ENCODE peak calls at places on chromosomes 2 and 18, in four cellular contexts. One of them, this sample, is unnamed.

GRCh38 chr2:191001032-191001431 is 12.9 kb downstream of the STAT1 start:
- DNase-seq in GM12878: no peak
- DNase-seq in K562: no peak
- DNase-seq in HL-60: no peak
- DNase-seq in this sample: no peak

GRCh38 chr18:48613589-48613988 is 74.8 kb downstream of the CTIF start:
- DNase-seq in GM12878: no peak
- DNase-seq in K562: no peak
- DNase-seq in HL-60: no peak
- DNase-seq in this sample: no peak

GRCh38 chr2:40282428-40282827 is 169.5 kb downstream of the SLC8A1 start:
- DNase-seq in GM12878: peak
- DNase-seq in K562: no peak
- DNase-seq in HL-60: no peak
- DNase-seq in this sample: no peak

GRCh38 chr2:230602562-230603230 is 109.9 kb upstream of the CAB39 start:
- DNase-seq in GM12878: no peak
- DNase-seq in K562: no peak
- DNase-seq in HL-60: peak
- DNase-seq in this sample: peak

GRCh38 chr2:102027036-102027702 is 35.4 kb downstream of the IL1R2 start:
- DNase-seq in GM12878: no peak
- DNase-seq in K562: no peak
- DNase-seq in HL-60: no peak
- DNase-seq in this sample: no peak

GRCh38 chr2:108220942-108221541 is 18.7 kb upstream of the SULT1C3 start:
- DNase-seq in GM12878: no peak
- DNase-seq in K562: no peak
- DNase-seq in HL-60: no peak
- DNase-seq in this sample: no peak

GRCh38 chr2:79855264-79856006 is 342.6 kb downstream of the CTNNA2 start:
- DNase-seq in GM12878: no peak
- DNase-seq in K562: no peak
- DNase-seq in HL-60: no peak
- DNase-seq in this sample: no peak

GRCh38 chr2:83103602-83104001 is 1355.5 kb downstream of the SUCLG1 start:
- DNase-seq in GM12878: no peak
- DNase-seq in K562: no peak
- DNase-seq in HL-60: no peak
- DNase-seq in this sample: no peak

GRCh38 chr2:218860950-218861381 is 1.4 kb downstream of the WNT6 start:
- DNase-seq in GM12878: no peak
- DNase-seq in K562: peak
- DNase-seq in HL-60: no peak
- DNase-seq in this sample: peak

GRCh38 chr2:96638144-96639121 is at the start of gene KANSL3:
- DNase-seq in GM12878: peak
- DNase-seq in K562: peak
- DNase-seq in HL-60: peak
- DNase-seq in this sample: peak

GRCh38 chr18:27276886-27277285 is 91.8 kb upstream of the CHST9 start:
- DNase-seq in GM12878: no peak
- DNase-seq in K562: no peak
- DNase-seq in HL-60: no peak
- DNase-seq in this sample: no peak

GRCh38 chr2:59824314-59824713 is 729.1 kb downstream of the BCL11A start:
- DNase-seq in GM12878: no peak
- DNase-seq in K562: no peak
- DNase-seq in HL-60: no peak
- DNase-seq in this sample: no peak

GRCh38 chr2:25295654-25296053 is 46.1 kb downstream of the DNMT3A start:
- DNase-seq in GM12878: no peak
- DNase-seq in K562: no peak
- DNase-seq in HL-60: no peak
- DNase-seq in this sample: no peak

GRCh38 chr2:240077442-240077841 is 24.1 kb upstream of the OR6B3 start:
- DNase-seq in GM12878: no peak
- DNase-seq in K562: no peak
- DNase-seq in HL-60: no peak
- DNase-seq in this sample: no peak

GRCh38 chr18:48577478-48578190 is 38.8 kb downstream of the CTIF start:
- DNase-seq in GM12878: no peak
- DNase-seq in K562: no peak
- DNase-seq in HL-60: no peak
- DNase-seq in this sample: no peak

GRCh38 chr18:14124689-14125088 is 7.5 kb downstream of the ZNF519 start:
- DNase-seq in GM12878: no peak
- DNase-seq in K562: no peak
- DNase-seq in HL-60: no peak
- DNase-seq in this sample: no peak

GRCh38 chr2:171185941-171186340 is 25.2 kb upstream of the TLK1 start:
- DNase-seq in GM12878: no peak
- DNase-seq in K562: no peak
- DNase-seq in HL-60: no peak
- DNase-seq in this sample: no peak

GRCh38 chr2:85790032-85790431 is 36.2 kb downstream of the ATOH8 start:
- DNase-seq in GM12878: no peak
- DNase-seq in K562: no peak
- DNase-seq in HL-60: no peak
- DNase-seq in this sample: no peak

GRCh38 chr2:106163948-106164580 is 30.0 kb downstream of the UXS1 start:
- DNase-seq in GM12878: no peak
- DNase-seq in K562: no peak
- DNase-seq in HL-60: no peak
- DNase-seq in this sample: no peak

DNA sequence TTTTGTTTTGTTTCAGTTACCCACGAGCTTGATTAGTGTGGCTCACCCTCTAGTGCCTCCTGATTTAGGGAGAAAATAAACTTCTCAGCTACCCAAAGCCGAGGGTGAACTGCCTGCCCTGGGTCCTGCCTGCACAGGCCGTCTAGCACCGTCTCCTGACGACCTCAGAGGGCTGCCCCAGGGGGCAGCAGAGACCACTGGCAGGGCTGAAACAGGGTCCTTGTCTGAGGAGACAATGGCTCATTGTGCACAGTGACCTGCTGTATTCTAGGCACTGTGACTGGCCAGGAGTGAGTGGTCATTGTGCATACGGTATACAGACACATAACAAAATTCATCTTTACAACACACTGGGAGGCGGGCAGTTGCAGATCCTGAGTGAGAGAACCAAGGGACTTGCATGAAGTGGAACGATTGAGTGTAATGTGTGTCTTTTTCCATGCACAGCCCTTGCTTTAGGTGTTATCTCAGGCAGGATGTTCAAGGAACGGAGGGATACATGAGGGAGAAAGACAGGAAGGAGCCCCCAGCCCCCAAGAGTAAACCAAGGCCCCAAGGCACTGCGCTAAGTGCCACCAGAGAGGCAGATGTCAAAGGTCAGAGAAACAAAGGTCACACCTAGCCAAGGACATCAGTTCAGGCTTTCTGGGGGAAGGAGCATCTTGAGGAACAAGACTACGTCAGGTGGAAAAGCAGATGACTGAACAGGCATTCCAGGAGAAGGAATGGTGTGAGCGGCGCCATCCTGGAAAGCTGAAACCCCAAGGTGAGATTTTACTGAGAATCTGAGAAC is 421.3 kb downstream of the LPIN1 start:
- DNase-seq in GM12878: no peak
- DNase-seq in K562: no peak
- DNase-seq in HL-60: no peak
- DNase-seq in this sample: no peak
- TF ChIP-seq SPI1 in GM12878: no peak
- TF ChIP-seq SPI1 in K562: no peak
- TF ChIP-seq SPI1 in HL-60: no peak
- TF ChIP-seq SPI1 in this sample: no peak

GRCh38 chr2:41879367-41879871 is 168.4 kb upstream of the PKDCC start:
- DNase-seq in GM12878: no peak
- DNase-seq in K562: no peak
- DNase-seq in HL-60: no peak
- DNase-seq in this sample: no peak
- TF ChIP-seq SPI1 in GM12878: no peak
- TF ChIP-seq SPI1 in K562: no peak
- TF ChIP-seq SPI1 in HL-60: no peak
- TF ChIP-seq SPI1 in this sample: no peak

DNA sequence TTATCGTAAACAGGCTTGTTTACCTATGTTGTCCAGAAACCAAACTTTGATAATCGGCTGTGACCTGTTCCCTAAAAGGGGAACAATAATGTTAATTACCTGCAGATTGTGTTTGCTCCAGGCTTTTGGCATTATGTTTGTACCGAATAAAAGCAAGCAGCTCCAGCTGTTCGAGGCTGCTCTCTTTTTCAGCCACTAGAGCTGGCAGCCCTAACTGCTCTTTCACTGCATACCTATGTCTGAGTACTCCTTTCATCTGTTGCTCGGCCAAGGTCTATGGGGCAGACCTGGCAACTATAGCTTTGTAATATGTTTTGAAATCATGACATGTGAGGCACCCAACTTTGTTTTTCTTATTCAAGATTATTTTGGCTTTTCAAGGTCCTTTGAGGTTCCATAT is 77.8 kb upstream of the EHBP1 start:
- DNase-seq in GM12878: no peak
- DNase-seq in K562: no peak
- DNase-seq in HL-60: no peak
- DNase-seq in this sample: no peak
- TF ChIP-seq SPI1 in GM12878: no peak
- TF ChIP-seq SPI1 in K562: no peak
- TF ChIP-seq SPI1 in HL-60: no peak
- TF ChIP-seq SPI1 in this sample: no peak

GRCh38 chr2:227423633-227424499 is 36.1 kb upstream of the SCYGR1 start:
- DNase-seq in GM12878: no peak
- DNase-seq in K562: no peak
- DNase-seq in HL-60: no peak
- DNase-seq in this sample: no peak

GRCh38 chr2:227414846-227415245 is 27.1 kb upstream of the SCYGR1 start:
- DNase-seq in GM12878: no peak
- DNase-seq in K562: no peak
- DNase-seq in HL-60: no peak
- DNase-seq in this sample: no peak

GRCh38 chr2:227416669-227417068 is 28.9 kb upstream of the SCYGR1 start:
- DNase-seq in GM12878: no peak
- DNase-seq in K562: no peak
- DNase-seq in HL-60: no peak
- DNase-seq in this sample: no peak

GRCh38 chr2:227415538-227416424 is 28.0 kb upstream of the SCYGR1 start:
- DNase-seq in GM12878: no peak
- DNase-seq in K562: no peak
- DNase-seq in HL-60: peak
- DNase-seq in this sample: no peak

DNA sequence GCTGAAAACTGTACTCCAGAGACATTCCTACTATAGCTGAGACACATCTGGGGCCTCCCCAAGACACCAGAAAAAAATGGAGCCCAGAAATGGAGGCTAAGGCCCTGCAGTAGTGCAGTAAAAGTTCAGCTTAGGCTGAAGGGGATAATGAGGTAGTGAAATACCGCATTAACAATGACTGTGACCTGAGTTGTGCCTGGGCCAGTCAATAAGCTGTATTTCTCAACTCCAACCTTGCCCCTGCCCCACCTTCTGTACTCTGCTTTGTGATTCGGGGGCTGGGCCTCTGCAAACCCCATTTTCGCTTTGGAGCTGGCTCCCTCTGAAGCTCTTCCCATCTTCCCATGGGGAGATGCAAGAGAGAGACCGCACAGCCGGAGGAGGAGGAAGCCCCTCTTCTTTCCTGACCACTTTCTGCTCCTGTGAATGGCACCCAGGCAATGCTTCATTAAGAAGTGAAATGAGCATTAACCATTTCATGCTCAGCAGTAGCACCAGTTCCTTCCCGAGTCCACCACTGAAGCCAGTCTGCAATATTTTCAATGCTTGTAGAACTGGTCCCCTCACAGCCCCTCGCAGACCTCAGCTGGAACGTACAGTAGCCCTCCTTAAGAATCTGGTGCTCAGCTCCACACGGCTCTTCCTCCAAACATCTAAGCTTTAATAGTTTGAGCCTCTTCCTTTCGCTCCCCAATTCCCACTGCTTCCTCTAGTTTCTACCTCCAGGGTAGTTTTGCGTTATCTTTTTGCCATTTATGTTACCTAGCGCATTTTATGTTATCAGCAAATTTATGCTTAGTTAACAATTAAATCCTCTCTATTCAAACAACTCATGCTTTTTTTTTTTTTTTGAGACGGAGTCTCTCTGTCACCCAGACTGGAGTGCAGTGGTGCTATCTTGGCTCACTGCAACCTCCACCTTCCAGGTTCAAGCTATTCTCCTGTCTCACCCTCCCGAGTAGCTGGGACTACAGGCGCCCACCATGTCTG is 32.6 kb upstream of the SCYGR1 start:
- DNase-seq in GM12878: no peak
- DNase-seq in K562: no peak
- DNase-seq in HL-60: no peak
- DNase-seq in this sample: no peak
- TF ChIP-seq SPI1 in GM12878: no peak
- TF ChIP-seq SPI1 in K562: no peak
- TF ChIP-seq SPI1 in HL-60: no peak
- TF ChIP-seq SPI1 in this sample: no peak

GRCh38 chr2:44268259-44268649 is 7.0 kb upstream of the SLC3A1 start:
- DNase-seq in GM12878: no peak
- DNase-seq in K562: no peak
- DNase-seq in HL-60: no peak
- DNase-seq in this sample: no peak
- TF ChIP-seq SPI1 in GM12878: no peak
- TF ChIP-seq SPI1 in K562: no peak
- TF ChIP-seq SPI1 in HL-60: no peak
- TF ChIP-seq SPI1 in this sample: no peak